ENCODE peak calls at places on chromosomes 12 and 14, in four cellular contexts. N is heart left ventricle, I is colonic mucosa, E is GM12878. G is an unnamed sample. For H3K4me1, the result is how much of the 10 kb centered on the place peaks cover.

GRCh38 chr12:28032811-28033537 is 60.4 kb upstream of the PTHLH start:
- DNase-seq in N (no peak), I (no peak), E (no peak), G (no peak)

GRCh38 chr12:79439179-79439825 is 251.5 kb downstream of the PAWR start:
- DNase-seq in I (no peak), E (no peak), N (no peak), G (no peak)

GRCh38 chr14:67491741-67492504 is 3.4 kb upstream of the TMEM229B start:
- DNase-seq in I (no peak), N (peak), E (no peak), G (peak)

GRCh38 chr12:121441555-121441954 is 41.6 kb downstream of the RNF34 start:
- DNase-seq in N (no peak), I (peak), E (no peak), G (no peak)

GRCh38 chr12:58922849-58923248 is 2.5 kb upstream of the LRIG3 start:
- DNase-seq in E (no peak), I (no peak), N (no peak), G (no peak)

GRCh38 chr14:102644523-102644922 is 52.1 kb downstream of the RCOR1 start:
- DNase-seq in N (no peak), E (no peak), I (no peak), G (no peak)

GRCh38 chr14:49306152-49306751 is 279.9 kb downstream of the RPS29 start:
- DNase-seq in I (no peak), N (no peak), E (no peak), G (no peak)

GRCh38 chr14:25003537-25003936 is 46.4 kb downstream of the STXBP6 start:
- DNase-seq in N (peak), I (no peak), E (no peak), G (no peak)

GRCh38 chr12:48023386-48023785 is 19.1 kb upstream of the COL2A1 start:
- DNase-seq in N (peak), I (no peak), E (no peak), G (no peak)

GRCh38 chr14:53711205-53711604 is 245.4 kb downstream of the BMP4 start:
- DNase-seq in N (no peak), I (no peak), E (no peak), G (no peak)

GRCh38 chr14:53714495-53715389 is 241.9 kb downstream of the BMP4 start:
- DNase-seq in N (no peak), I (no peak), E (no peak), G (no peak)

GRCh38 chr14:53710615-53711014 is 246.0 kb downstream of the BMP4 start:
- DNase-seq in I (no peak), N (no peak), E (no peak), G (no peak)

GRCh38 chr14:53716521-53716920 is 240.1 kb downstream of the BMP4 start:
- DNase-seq in E (no peak), I (no peak), N (no peak), G (no peak)

DNA sequence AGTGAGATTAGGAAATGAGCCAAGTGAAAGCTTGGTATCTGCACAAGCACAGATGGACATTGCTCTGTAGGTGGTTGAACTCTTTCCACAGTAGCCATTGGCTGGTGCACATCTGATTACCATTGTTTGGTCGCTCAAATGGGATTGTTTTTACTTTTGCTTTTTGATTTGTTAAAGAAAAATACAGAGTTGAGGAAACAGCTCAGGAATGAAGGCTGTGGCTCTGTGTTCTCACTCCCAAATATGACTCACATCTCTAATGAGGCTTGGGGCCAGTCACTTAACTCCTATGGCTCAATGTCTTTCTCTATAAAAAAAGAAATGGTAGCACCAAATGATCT is 241.3 kb downstream of the BMP4 start:
- DNase-seq in N (no peak), I (no peak), E (no peak), G (no peak)
- H3K4me3 ChIP-seq in N (no peak), I (no peak), E (no peak), G (no peak)

GRCh38 chr12:52183544-52183910 is 8.3 kb downstream of the KRT80 start:
- DNase-seq in I (no peak), E (no peak), N (no peak), G (peak)
- H3K4me1 ChIP-seq in I (under half), E (under half), N (under half), G (under half)

DNA sequence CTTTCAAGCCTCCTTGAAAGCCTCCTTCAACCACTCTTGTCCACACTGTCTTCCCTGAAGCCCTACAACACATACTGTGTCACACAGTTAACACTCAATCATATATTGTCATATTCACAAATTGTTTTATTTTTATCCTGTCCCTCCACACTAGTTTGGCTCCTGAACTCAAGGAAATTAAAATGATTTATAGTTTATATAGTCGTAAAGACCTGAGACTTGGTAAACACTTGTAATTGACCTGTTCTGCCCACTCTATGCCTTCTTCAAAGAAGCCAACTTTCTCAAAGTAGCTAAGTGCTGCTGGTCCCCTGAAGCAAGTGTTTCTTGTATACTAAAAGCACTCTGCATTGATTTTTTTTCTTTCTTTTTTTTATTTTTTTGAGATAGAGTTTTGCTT is 15.6 kb upstream of the NEK9 start:
- DNase-seq in N (no peak), I (no peak), E (no peak), G (no peak)
- H3K27ac ChIP-seq in N (no peak), I (peak), E (no peak), G (peak)

GRCh38 chr12:15220961-15221885 is at the start of gene RERG:
- DNase-seq in I (peak), E (peak), N (peak), G (peak)
- H3K4me3 ChIP-seq in I (peak), E (no peak), N (peak), G (no peak)

DNA sequence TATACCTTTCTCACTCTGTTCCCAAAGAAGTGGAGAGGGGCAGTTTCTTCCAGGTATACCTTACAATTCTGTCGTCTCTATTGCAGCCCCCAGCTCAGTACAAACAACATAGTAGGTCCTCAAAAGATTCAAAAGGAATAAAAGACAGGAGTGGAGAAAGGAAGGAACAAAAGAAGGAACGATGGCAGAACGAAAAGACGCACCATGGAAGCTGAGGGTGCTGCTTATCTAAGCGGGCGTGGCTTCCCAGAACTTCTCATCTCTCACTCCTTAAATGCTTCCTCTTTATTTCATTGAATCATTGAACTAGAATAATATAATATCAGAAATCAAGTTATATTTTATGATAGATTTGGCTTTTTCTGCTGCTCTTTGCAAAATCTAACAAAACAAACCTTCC is 13.7 kb upstream of the LTA4H start:
- DNase-seq in E (no peak), N (no peak), I (no peak), G (no peak)
- H3K4me1 ChIP-seq in E (under half), N (under half), I (under half), G (under half)

GRCh38 chr14:54117924-54118323 is 161.3 kb upstream of the BMP4 start:
- DNase-seq in I (no peak), E (no peak), N (no peak), G (no peak)
- H3K27ac ChIP-seq in I (no peak), E (no peak), N (no peak), G (peak)

GRCh38 chr14:96265387-96265786 is 9.4 kb downstream of the BDKRB1 start:
- DNase-seq in I (no peak), E (no peak), N (no peak), G (no peak)

GRCh38 chr14:96264200-96264553 is 8.2 kb downstream of the BDKRB1 start:
- DNase-seq in N (no peak), I (no peak), E (no peak), G (no peak)

GRCh38 chr14:96261772-96262485 is 5.9 kb downstream of the BDKRB1 start:
- DNase-seq in N (no peak), E (no peak), I (no peak), G (peak)

GRCh38 chr14:96264850-96265249 is 8.8 kb downstream of the BDKRB1 start:
- DNase-seq in N (no peak), I (no peak), E (no peak), G (no peak)

DNA sequence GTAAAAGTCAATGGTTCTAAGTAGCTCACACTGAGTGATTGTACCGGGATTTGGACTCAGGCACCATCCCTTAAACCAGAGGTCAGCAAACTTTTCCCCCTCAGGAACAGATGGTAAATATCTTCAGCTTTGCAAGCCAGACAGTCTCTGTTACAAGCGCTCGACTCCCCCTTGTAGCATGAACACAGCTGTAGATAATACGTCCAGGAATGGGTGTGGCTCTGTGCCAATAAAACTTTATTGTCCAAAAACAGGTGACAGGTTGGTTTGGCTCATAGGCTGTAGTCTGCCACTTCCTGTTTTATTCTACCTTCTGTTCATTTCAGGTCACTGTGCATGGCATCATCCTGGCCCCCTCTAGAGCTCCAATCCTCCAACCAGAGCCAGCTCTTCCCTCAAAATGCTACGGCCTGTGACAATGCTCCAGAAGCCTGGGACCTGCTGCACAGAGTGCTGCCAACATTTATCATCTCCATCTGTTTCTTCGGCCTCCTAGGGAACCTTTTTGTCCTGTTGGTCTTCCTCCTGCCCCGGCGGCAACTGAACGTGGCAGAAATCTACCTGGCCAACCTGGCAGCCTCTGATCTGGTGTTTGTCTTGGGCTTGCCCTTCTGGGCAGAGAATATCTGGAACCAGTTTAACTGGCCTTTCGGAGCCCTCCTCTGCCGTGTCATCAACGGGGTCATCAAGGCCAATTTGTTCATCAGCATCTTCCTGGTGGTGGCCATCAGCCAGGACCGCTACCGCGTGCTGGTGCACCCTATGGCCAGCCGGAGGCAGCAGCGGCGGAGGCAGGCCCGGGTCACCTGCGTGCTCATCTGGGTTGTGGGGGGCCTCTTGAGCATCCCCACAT is 7.6 kb downstream of the BDKRB1 start:
- DNase-seq in E (no peak), I (peak), N (no peak), G (no peak)
- H3K4me3 ChIP-seq in E (no peak), I (no peak), N (no peak), G (no peak)

GRCh38 chr14:33678012-33678411 is 272.9 kb downstream of the EGLN3 start:
- DNase-seq in E (no peak), I (no peak), N (no peak), G (no peak)
- H3K4me1 ChIP-seq in E (under half), I (under half), N (under half), G (under half)